ENCODE peak calls at places on chromosome 6, in ten cellular contexts. G is left cardiac atrium; K is RWPE1; J is A172; R is activated CD4-positive, alpha-beta T cell treated with anti-CD3 and anti-CD28 coated beads, Interleukin-2, amount 10 ng/mL, durations not matched to agents 7 days and 5 days; W is stimulated activated CD4-positive, alpha-beta T cell treated with anti-CD3 and anti-CD28 coated beads, Interleukin-1b, Interleukin-23, amount 100 ng/mL, for 24 hours; A is esophagus squamous epithelium; P is A549; T is LoVo; B is NCI-H1417. L is an unnamed sample.
A peak's percentile ranks its signal among the peaks of the same experiment; 100 is the strongest.

GRCh38 chr6:44100088-44100550 is 27.1 kb downstream of the MRPL14 start:
- DNase-seq in T (no peak), B (no peak), K (no peak), G (no peak), R (peak; percentile 40), J (no peak), A (no peak), W (no peak), P (peak; percentile 39), L (peak; percentile 30)

GRCh38 chr6:3965071-3965718 is 113.7 kb downstream of the FAM217A start:
- DNase-seq in W (no peak), A (no peak), P (no peak), R (no peak), K (peak; percentile 12), G (no peak), J (no peak), T (no peak), B (no peak), L (no peak)

GRCh38 chr6:54624779-54625178 is 221.8 kb upstream of the FAM83B start:
- DNase-seq in W (no peak), B (no peak), K (no peak), G (no peak), A (no peak), R (no peak), T (no peak), P (no peak), J (no peak), L (no peak)

GRCh38 chr6:11324453-11325023 is 92.1 kb upstream of the NEDD9 start:
- DNase-seq in B (no peak), A (no peak), J (no peak), G (no peak), T (no peak), W (peak; percentile 54), R (peak; percentile 44), K (no peak), P (no peak), L (no peak)

GRCh38 chr6:30006170-30007131 is 54.6 kb upstream of the POLR1H start:
- DNase-seq in T (no peak), G (peak; percentile 46), A (no peak), R (no peak), W (no peak), K (no peak), B (no peak), J (no peak), P (no peak), L (no peak)

GRCh38 chr6:85580878-85581267 is 12.8 kb downstream of the SNX14 start:
- DNase-seq in K (no peak), B (no peak), T (peak; percentile 20), R (no peak), P (peak; percentile 42), A (no peak), W (no peak), J (peak; percentile 76), G (no peak), L (peak; percentile 8)

GRCh38 chr6:4858194-4859028 is 82.2 kb downstream of the CDYL start:
- DNase-seq in A (no peak), K (no peak), R (no peak), G (no peak), J (no peak), P (no peak), B (no peak), W (no peak), T (no peak), L (no peak)

GRCh38 chr6:166939894-166940293 is 16.5 kb downstream of the RNASET2 start:
- DNase-seq in G (no peak), B (no peak), T (no peak), R (no peak), P (no peak), W (no peak), K (no peak), J (no peak), A (no peak), L (no peak)

GRCh38 chr6:36815962-36816735 is 23.1 kb downstream of the CPNE5 start:
- DNase-seq in G (no peak), W (no peak), B (no peak), R (no peak), T (no peak), A (no peak), P (no peak), K (no peak), J (no peak), L (no peak)

GRCh38 chr6:164756142-164756541 is 553.3 kb downstream of the C6orf118 start:
- DNase-seq in K (no peak), W (no peak), B (no peak), T (no peak), R (no peak), G (no peak), J (peak; percentile 12), A (no peak), P (no peak), L (no peak)

GRCh38 chr6:41940759-41941279 is 789 bp downstream of the CCND3 start:
- DNase-seq in R (peak; percentile 77), B (peak; percentile 62), W (peak; percentile 56), T (no peak), G (peak; percentile 63), A (no peak), K (peak; percentile 45), J (no peak), P (peak; percentile 62), L (no peak)

GRCh38 chr6:146770275-146770964 is 171.6 kb downstream of the ADGB start:
- DNase-seq in J (no peak), P (no peak), R (peak; percentile 8), W (no peak), K (no peak), G (no peak), T (no peak), B (no peak), A (no peak), L (no peak)

GRCh38 chr6:17932362-17932852 is 55.0 kb downstream of the KIF13A start:
- DNase-seq in P (peak; percentile 52), A (no peak), R (no peak), K (no peak), B (no peak), T (no peak), G (peak; percentile 60), W (no peak), J (no peak), L (peak; percentile 7)

GRCh38 chr6:56683882-56684281 is 41.2 kb upstream of the DST start:
- DNase-seq in B (no peak), R (no peak), G (no peak), W (no peak), A (no peak), P (peak; percentile 79), K (peak; percentile 80), T (peak; percentile 73), J (peak; percentile 48), L (no peak)

GRCh38 chr6:50527985-50528384 is 185.3 kb upstream of the TFAP2D start:
- DNase-seq in W (no peak), J (no peak), A (no peak), R (no peak), B (no peak), P (no peak), K (no peak), G (no peak), T (no peak), L (no peak)

GRCh38 chr6:169269180-169270076 is 15.8 kb upstream of the THBS2 start:
- DNase-seq in J (no peak), T (no peak), A (no peak), G (peak; percentile 48), P (no peak), B (no peak), R (no peak), K (peak; percentile 68), W (no peak), L (no peak)

GRCh38 chr6:80163754-80164187 is 57.3 kb downstream of the BCKDHB start:
- DNase-seq in G (no peak), T (peak; percentile 59), A (no peak), B (peak; percentile 7), P (peak; percentile 29), R (peak; percentile 8), K (peak; percentile 57), J (peak; percentile 75), W (no peak), L (no peak)

GRCh38 chr6:162165479-162165878 is 562.1 kb downstream of the PRKN start:
- DNase-seq in A (no peak), P (no peak), T (no peak), B (no peak), W (no peak), R (no peak), G (no peak), K (no peak), J (no peak), L (no peak)

GRCh38 chr6:291148-291696 is 1.1 kb upstream of the DUSP22 start:
- DNase-seq in K (peak; percentile 59), R (peak; percentile 16), J (peak; percentile 26), T (no peak), A (no peak), G (no peak), B (no peak), P (peak; percentile 32), W (no peak), L (no peak)

L was measured in HuH-7.